ENCODE peak calls at places on chromosome 22, in four cellular contexts. C is K562, P is spleen, Q is HCT116. U is an unnamed sample.

GRCh38 chr22:36874309-36874696 is 13.5 kb downstream of the NCF4 start:
- DNase-seq in Q (no peak), C (no peak), P (no peak), U (no peak)

GRCh38 chr22:37588540-37589215 is 8.8 kb upstream of the LGALS2 start:
- DNase-seq in Q (no peak), C (no peak), P (no peak), U (no peak)

GRCh38 chr22:38963872-38964271 is 6.5 kb downstream of the APOBEC3A start:
- DNase-seq in P (peak), Q (no peak), C (no peak), U (no peak)

GRCh38 chr22:35276019-35276418 is 18.7 kb downstream of the HMGXB4 start:
- DNase-seq in Q (no peak), C (no peak), P (no peak), U (no peak)

GRCh38 chr22:22752556-22753477 is 108.4 kb downstream of the GGTLC2 start:
- DNase-seq in Q (no peak), C (peak), P (no peak), U (peak)

GRCh38 chr22:30575859-30576258 is 1.4 kb upstream of the GAL3ST1 start:
- DNase-seq in P (no peak), C (no peak), Q (no peak), U (no peak)

GRCh38 chr22:25749420-25750169 is 7.6 kb downstream of the MYO18B start:
- DNase-seq in P (no peak), C (peak), Q (no peak), U (no peak)

GRCh38 chr22:39671936-39672335 is 101.4 kb downstream of the CACNA1I start:
- DNase-seq in Q (no peak), C (no peak), P (no peak), U (no peak)

GRCh38 chr22:25656724-25657123 is 85.3 kb upstream of the MYO18B start:
- DNase-seq in C (no peak), P (no peak), Q (no peak), U (no peak)

GRCh38 chr22:33188316-33188715 is 130.1 kb upstream of the SYN3 start:
- DNase-seq in Q (no peak), P (no peak), C (no peak), U (no peak)

GRCh38 chr22:31083377-31083768 is 2.3 kb downstream of the SMTN start:
- DNase-seq in P (no peak), C (no peak), Q (no peak), U (no peak)

GRCh38 chr22:35589071-35589735 is 27.9 kb downstream of the MB start:
- DNase-seq in P (no peak), Q (peak), C (no peak), U (peak)

GRCh38 chr22:37549704-37550059 is 10.6 kb upstream of the CDC42EP1 start:
- DNase-seq in Q (no peak), C (no peak), P (no peak), U (no peak)

GRCh38 chr22:36253523-36254490 is 874 bp downstream of the APOL1 start:
- DNase-seq in Q (no peak), P (no peak), C (peak), U (no peak)

GRCh38 chr22:27782065-27782464 is 19.5 kb downstream of the MN1 start:
- DNase-seq in P (no peak), C (no peak), Q (no peak), U (peak)

GRCh38 chr22:33299245-33299956 is 241.2 kb upstream of the SYN3 start:
- DNase-seq in C (no peak), P (peak), Q (no peak), U (no peak)

GRCh38 chr22:22151308-22151707 is 93.3 kb upstream of the VPREB1 start:
- DNase-seq in C (no peak), P (no peak), Q (no peak), U (no peak)

GRCh38 chr22:37269930-37270678 is 12.2 kb upstream of the CYTH4 start:
- DNase-seq in Q (no peak), C (no peak), P (peak), U (no peak)

GRCh38 chr22:37103151-37103550 is 6.4 kb downstream of the TMPRSS6 start:
- DNase-seq in C (no peak), P (no peak), Q (no peak), U (no peak)

GRCh38 chr22:29825578-29825977 is 12.5 kb downstream of the ASCC2 start:
- DNase-seq in C (no peak), Q (no peak), P (no peak), U (no peak)

GRCh38 chr22:37650463-37651136 is 7.9 kb upstream of the PDXP start:
- DNase-seq in C (no peak), P (no peak), Q (no peak), U (no peak)

GRCh38 chr22:17964647-17965046 is 59.7 kb downstream of the MICAL3 start:
- DNase-seq in Q (no peak), P (peak), C (no peak), U (no peak)

GRCh38 chr22:30606455-30607299 is at the start of gene TCN2:
- DNase-seq in P (peak), Q (no peak), C (peak), U (peak)

GRCh38 chr22:31272522-31273446 is 19.5 kb downstream of the PIK3IP1 start:
- DNase-seq in P (no peak), C (peak), Q (peak), U (peak)

GRCh38 chr22:29071261-29072045 is 1.4 kb upstream of the KREMEN1 start:
- DNase-seq in P (peak), Q (no peak), C (no peak), U (no peak)

GRCh38 chr22:20510811-20511577 is 3.6 kb downstream of the MED15 start:
- DNase-seq in P (no peak), C (no peak), Q (no peak), U (no peak)

GRCh38 chr22:20508815-20509271 is 1.4 kb downstream of the MED15 start:
- DNase-seq in P (no peak), Q (no peak), C (peak), U (no peak)

GRCh38 chr22:20506543-20507252 is 712 bp upstream of the MED15 start:
- DNase-seq in Q (no peak), P (no peak), C (no peak), U (no peak)

GRCh38 chr22:20509344-20510047 is 2.1 kb downstream of the MED15 start:
- DNase-seq in C (peak), Q (no peak), P (peak), U (peak)

DNA sequence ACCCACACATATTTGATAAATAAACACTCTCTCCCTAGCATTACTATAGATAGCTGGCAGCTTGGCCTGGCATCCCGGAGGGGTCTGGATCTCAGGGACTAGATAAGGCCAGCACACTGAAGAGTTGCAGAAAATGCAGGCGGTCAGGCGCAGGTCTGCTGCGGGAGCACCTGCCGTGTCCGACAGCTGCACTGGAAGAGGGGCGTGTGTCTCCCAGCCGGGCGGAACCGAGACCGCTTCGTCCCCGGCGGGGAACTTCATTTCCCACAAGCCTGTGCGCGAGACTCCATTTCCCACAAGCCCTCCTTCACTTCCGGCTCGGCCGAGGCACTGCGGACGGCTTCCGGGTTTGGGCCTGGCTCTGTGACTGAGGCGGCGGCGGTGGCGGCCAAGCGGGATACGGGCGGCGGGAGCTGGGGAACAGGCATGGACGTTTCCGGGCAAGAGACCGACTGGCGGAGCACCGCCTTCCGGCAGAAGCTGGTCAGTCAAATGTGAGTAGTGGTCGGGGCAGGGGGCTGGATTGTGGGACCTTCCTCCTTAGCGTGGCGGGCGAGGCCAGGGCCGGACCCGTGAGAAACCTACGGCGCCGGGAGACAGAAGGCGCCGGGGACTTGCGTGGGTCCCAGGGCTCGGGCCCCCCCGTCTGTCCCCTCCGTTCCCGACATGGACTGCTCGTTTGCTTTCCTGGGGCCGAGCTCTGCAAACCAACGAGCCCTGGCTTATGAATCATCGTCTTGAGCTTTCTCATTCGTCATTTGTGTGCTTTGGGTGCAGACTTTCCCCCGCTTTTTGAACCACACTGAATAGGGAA is at the start of gene MED15:
- DNase-seq in P (peak), C (peak), Q (peak), U (peak)
- TF ChIP-seq POLR2A in P (peak), C (no peak), Q (peak), U (peak)

DNA sequence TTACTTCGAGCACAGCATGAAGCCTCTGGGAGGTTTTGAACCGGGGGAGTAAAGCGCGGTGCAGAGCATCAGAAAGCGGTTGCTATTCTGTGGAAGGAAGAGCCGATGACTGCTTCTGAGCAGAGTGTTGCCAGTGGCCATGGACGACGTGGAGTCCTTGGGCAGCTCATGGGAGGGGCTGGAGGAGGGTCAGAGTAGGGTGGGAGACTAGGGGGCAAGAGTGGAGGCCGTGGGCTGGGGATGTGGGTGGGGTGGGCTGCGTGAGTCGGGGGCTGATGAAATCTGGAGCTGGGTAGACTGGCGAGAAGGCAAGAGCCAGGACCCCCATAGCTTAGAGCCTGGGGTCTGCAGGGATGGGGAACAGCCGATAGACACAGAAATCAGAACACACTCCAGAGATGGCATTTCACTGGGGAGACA is 40.2 kb downstream of the TBC1D22A start:
- DNase-seq in Q (no peak), P (peak), C (no peak), U (no peak)
- TF ChIP-seq CTCF in Q (no peak), P (no peak), C (no peak), U (no peak)

GRCh38 chr22:47586946-47587345 is 824.5 kb downstream of the TBC1D22A start:
- DNase-seq in C (no peak), P (no peak), Q (no peak), U (no peak)

GRCh38 chr22:47587361-47587760 is 824.9 kb downstream of the TBC1D22A start:
- DNase-seq in P (no peak), C (no peak), Q (no peak), U (no peak)

GRCh38 chr22:47586038-47586437 is 823.6 kb downstream of the TBC1D22A start:
- DNase-seq in Q (peak), C (no peak), P (no peak), U (no peak)

GRCh38 chr22:47582067-47582466 is 819.6 kb downstream of the TBC1D22A start:
- DNase-seq in Q (no peak), C (no peak), P (no peak), U (no peak)

GRCh38 chr22:47583959-47584562 is 821.6 kb downstream of the TBC1D22A start:
- DNase-seq in Q (no peak), C (no peak), P (no peak), U (no peak)
- H3K4me3 ChIP-seq in Q (no peak), C (no peak), P (no peak), U (no peak)

DNA sequence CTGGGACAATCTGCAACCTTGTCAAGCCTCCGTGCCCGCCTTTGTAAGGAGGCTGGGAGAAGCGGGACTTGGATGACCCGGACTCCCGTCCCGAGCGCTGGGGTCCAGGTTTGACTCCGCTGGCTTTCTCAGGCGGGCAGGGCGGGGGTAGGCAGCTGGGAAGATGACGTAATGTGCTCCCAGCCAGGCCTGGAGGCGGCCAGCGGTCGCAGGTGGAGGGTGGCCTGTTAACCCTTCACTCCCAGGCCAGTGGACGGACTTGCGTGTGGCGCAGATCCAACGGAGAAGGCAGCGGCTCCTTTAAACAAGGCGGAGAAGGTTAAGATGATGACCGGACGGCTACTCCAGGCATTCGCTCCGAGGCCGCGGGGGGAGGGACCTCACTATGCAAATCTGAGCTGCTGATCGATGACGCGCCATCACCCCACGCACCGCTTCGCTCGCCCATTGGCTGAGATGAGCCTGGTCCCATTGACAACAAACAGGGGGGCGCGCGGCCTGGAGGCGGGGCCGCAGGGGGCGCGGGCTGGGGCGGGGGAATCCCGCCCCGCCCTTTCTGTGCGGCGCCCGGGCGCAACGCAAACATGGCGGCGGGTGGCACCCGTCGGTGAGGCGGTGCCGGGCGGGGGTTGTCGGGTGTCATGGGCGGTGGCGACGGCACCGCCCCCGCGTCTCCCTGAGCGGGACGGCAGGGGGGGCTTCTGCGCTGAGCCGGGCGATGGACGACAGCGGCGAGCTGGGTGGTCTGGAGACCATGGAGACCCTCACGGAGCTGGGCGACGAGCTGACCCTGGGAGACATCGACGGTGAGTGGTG is at the start of gene SREBF2:
- DNase-seq in P (peak), C (peak), Q (peak), U (peak)
- TF ChIP-seq POLR2A in P (peak), C (peak), Q (peak), U (peak)

GRCh38 chr22:23858484-23858815 is 775 bp downstream of the SLC2A11 start:
- DNase-seq in C (no peak), Q (no peak), P (no peak), U (no peak)
- TF ChIP-seq CTCF in C (no peak), Q (no peak), P (no peak), U (no peak)

DNA sequence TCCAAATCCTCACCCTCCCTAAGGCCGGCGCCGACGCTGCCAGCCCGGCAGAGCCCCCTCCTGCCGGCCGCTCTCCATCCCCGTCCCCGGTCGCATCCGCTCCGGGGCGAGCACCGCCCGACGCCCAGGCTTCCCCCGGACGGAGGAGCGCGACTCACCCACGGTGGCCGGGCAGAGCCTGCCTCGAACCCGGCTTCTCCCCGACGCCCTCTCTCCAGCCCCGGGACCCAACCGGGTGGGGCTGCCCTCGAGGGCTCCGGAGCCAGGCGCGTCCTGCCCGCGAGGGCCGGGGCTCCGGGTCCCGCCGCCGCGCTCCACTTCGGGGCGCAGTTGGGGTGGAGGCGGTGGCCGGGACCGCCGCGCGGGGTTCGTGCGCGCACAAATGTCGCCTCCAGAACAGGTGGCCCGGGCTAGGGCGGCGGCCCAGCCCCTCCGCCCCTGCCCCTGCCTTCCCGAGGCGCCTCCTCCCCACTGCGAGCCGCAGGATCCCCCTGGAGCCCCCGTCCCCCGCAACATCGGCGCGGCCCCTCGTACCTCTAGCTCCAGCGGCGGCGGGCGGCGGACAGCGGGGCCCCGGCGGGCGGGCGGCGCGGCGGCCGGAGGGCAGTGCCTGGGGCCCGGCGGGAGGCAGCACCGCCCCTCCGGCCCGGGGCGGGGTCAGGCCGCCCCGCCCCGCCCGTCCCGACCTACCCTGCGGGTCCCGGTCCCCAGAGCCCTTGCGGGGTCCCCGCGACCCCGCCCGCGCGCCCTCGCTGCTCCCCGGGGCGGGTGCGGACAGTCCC is at the start of gene A4GALT:
- DNase-seq in C (no peak), P (peak), Q (no peak), U (no peak)
- H3K4me3 ChIP-seq in C (no peak), P (peak), Q (peak), U (peak)